ENCODE peak calls at places on chromosomes 16 and 17, in ten cellular contexts. One of them, this sample, is unnamed.
A peak's percentile ranks its signal among the peaks of the same experiment; 100 is the strongest.

GRCh38 chr16:54282202-54282922 is 4.2 kb downstream of the IRX3 start:
- DNase-seq in GM12892: no peak
- DNase-seq in fibroblast of pulmonary artery: peak; percentile 37
- DNase-seq in COLO829: no peak
- DNase-seq in cardiac muscle cell: peak; percentile 62
- DNase-seq in B cell: no peak
- DNase-seq in fibroblast of mammary gland: peak; percentile 29
- DNase-seq in nucleus accumbens: peak; percentile 24
- DNase-seq in T-cell: no peak
- DNase-seq in tibial artery: no peak
- DNase-seq in this sample: peak; percentile 48

GRCh38 chr17:49570540-49571242 is 5.0 kb upstream of the NXPH3 start:
- DNase-seq in COLO829: no peak
- DNase-seq in T-cell: no peak
- DNase-seq in nucleus accumbens: no peak
- DNase-seq in tibial artery: no peak
- DNase-seq in B cell: no peak
- DNase-seq in fibroblast of pulmonary artery: no peak
- DNase-seq in cardiac muscle cell: no peak
- DNase-seq in GM12892: no peak
- DNase-seq in fibroblast of mammary gland: no peak
- DNase-seq in this sample: no peak

GRCh38 chr17:77905766-77906165 is 52.7 kb upstream of the TNRC6C start:
- DNase-seq in COLO829: no peak
- DNase-seq in nucleus accumbens: no peak
- DNase-seq in fibroblast of pulmonary artery: no peak
- DNase-seq in cardiac muscle cell: no peak
- DNase-seq in B cell: no peak
- DNase-seq in GM12892: no peak
- DNase-seq in T-cell: no peak
- DNase-seq in tibial artery: no peak
- DNase-seq in fibroblast of mammary gland: no peak
- DNase-seq in this sample: no peak

GRCh38 chr17:61815863-61816523 is 47.3 kb downstream of the BRIP1 start:
- DNase-seq in COLO829: no peak
- DNase-seq in fibroblast of pulmonary artery: no peak
- DNase-seq in GM12892: no peak
- DNase-seq in fibroblast of mammary gland: no peak
- DNase-seq in T-cell: no peak
- DNase-seq in nucleus accumbens: no peak
- DNase-seq in B cell: no peak
- DNase-seq in tibial artery: no peak
- DNase-seq in cardiac muscle cell: no peak
- DNase-seq in this sample: no peak

GRCh38 chr17:36935681-36936454 is 1.4 kb upstream of the LHX1 start:
- DNase-seq in T-cell: no peak
- DNase-seq in cardiac muscle cell: no peak
- DNase-seq in nucleus accumbens: no peak
- DNase-seq in fibroblast of mammary gland: no peak
- DNase-seq in tibial artery: no peak
- DNase-seq in GM12892: no peak
- DNase-seq in COLO829: no peak
- DNase-seq in B cell: no peak
- DNase-seq in fibroblast of pulmonary artery: no peak
- DNase-seq in this sample: no peak

GRCh38 chr17:66834919-66835454 is at the start of gene CACNG5:
- DNase-seq in cardiac muscle cell: no peak
- DNase-seq in fibroblast of pulmonary artery: no peak
- DNase-seq in nucleus accumbens: no peak
- DNase-seq in COLO829: no peak
- DNase-seq in T-cell: no peak
- DNase-seq in GM12892: no peak
- DNase-seq in B cell: no peak
- DNase-seq in fibroblast of mammary gland: no peak
- DNase-seq in tibial artery: no peak
- DNase-seq in this sample: peak; percentile 17

GRCh38 chr17:41814195-41814594 is 1.4 kb downstream of the FKBP10 start:
- DNase-seq in tibial artery: no peak
- DNase-seq in B cell: no peak
- DNase-seq in nucleus accumbens: no peak
- DNase-seq in fibroblast of pulmonary artery: peak; percentile 41
- DNase-seq in fibroblast of mammary gland: peak; percentile 55
- DNase-seq in COLO829: no peak
- DNase-seq in GM12892: no peak
- DNase-seq in cardiac muscle cell: peak; percentile 59
- DNase-seq in T-cell: no peak
- DNase-seq in this sample: no peak

GRCh38 chr17:69608808-69609494 is 194.5 kb downstream of the MAP2K6 start:
- DNase-seq in COLO829: no peak
- DNase-seq in GM12892: no peak
- DNase-seq in B cell: no peak
- DNase-seq in T-cell: no peak
- DNase-seq in fibroblast of pulmonary artery: peak; percentile 82
- DNase-seq in tibial artery: peak; percentile 21
- DNase-seq in nucleus accumbens: no peak
- DNase-seq in fibroblast of mammary gland: peak; percentile 92
- DNase-seq in cardiac muscle cell: peak; percentile 71
- DNase-seq in this sample: peak; percentile 44

GRCh38 chr16:67431077-67431804 is at the start of gene HSD11B2:
- DNase-seq in fibroblast of mammary gland: no peak
- DNase-seq in T-cell: no peak
- DNase-seq in tibial artery: no peak
- DNase-seq in COLO829: no peak
- DNase-seq in fibroblast of pulmonary artery: peak; percentile 42
- DNase-seq in nucleus accumbens: peak; percentile 31
- DNase-seq in GM12892: no peak
- DNase-seq in cardiac muscle cell: peak; percentile 52
- DNase-seq in B cell: no peak
- DNase-seq in this sample: peak; percentile 72

GRCh38 chr17:78397681-78398101 is 19.2 kb downstream of the PGS1 start:
- DNase-seq in cardiac muscle cell: peak; percentile 49
- DNase-seq in fibroblast of pulmonary artery: peak; percentile 46
- DNase-seq in fibroblast of mammary gland: peak; percentile 38
- DNase-seq in tibial artery: no peak
- DNase-seq in COLO829: no peak
- DNase-seq in GM12892: no peak
- DNase-seq in T-cell: no peak
- DNase-seq in B cell: no peak
- DNase-seq in nucleus accumbens: no peak
- DNase-seq in this sample: no peak

GRCh38 chr16:33877-34707 is 19.3 kb downstream of the POLR3K start:
- DNase-seq in cardiac muscle cell: no peak
- DNase-seq in fibroblast of pulmonary artery: no peak
- DNase-seq in tibial artery: no peak
- DNase-seq in T-cell: no peak
- DNase-seq in nucleus accumbens: no peak
- DNase-seq in GM12892: no peak
- DNase-seq in fibroblast of mammary gland: no peak
- DNase-seq in COLO829: no peak
- DNase-seq in B cell: no peak
- DNase-seq in this sample: no peak

GRCh38 chr16:21989141-21989540 is 11.8 kb downstream of the PDZD9 start:
- DNase-seq in GM12892: no peak
- DNase-seq in COLO829: no peak
- DNase-seq in nucleus accumbens: no peak
- DNase-seq in tibial artery: no peak
- DNase-seq in T-cell: no peak
- DNase-seq in fibroblast of mammary gland: peak; percentile 47
- DNase-seq in fibroblast of pulmonary artery: no peak
- DNase-seq in B cell: no peak
- DNase-seq in cardiac muscle cell: no peak
- DNase-seq in this sample: no peak

GRCh38 chr17:1008008-1008761 is 11.3 kb downstream of the TIMM22 start:
- DNase-seq in fibroblast of mammary gland: peak; percentile 50
- DNase-seq in cardiac muscle cell: no peak
- DNase-seq in tibial artery: peak; percentile 83
- DNase-seq in B cell: no peak
- DNase-seq in T-cell: no peak
- DNase-seq in COLO829: no peak
- DNase-seq in GM12892: no peak
- DNase-seq in nucleus accumbens: no peak
- DNase-seq in fibroblast of pulmonary artery: no peak
- DNase-seq in this sample: no peak

GRCh38 chr17:70869402-70870085 is 700.2 kb downstream of the KCNJ2 start:
- DNase-seq in GM12892: no peak
- DNase-seq in B cell: no peak
- DNase-seq in nucleus accumbens: no peak
- DNase-seq in fibroblast of mammary gland: no peak
- DNase-seq in tibial artery: no peak
- DNase-seq in cardiac muscle cell: no peak
- DNase-seq in fibroblast of pulmonary artery: no peak
- DNase-seq in COLO829: no peak
- DNase-seq in T-cell: no peak
- DNase-seq in this sample: no peak

GRCh38 chr17:49525831-49526741 is 31.0 kb downstream of the NGFR start:
- DNase-seq in fibroblast of mammary gland: no peak
- DNase-seq in tibial artery: peak; percentile 38
- DNase-seq in fibroblast of pulmonary artery: no peak
- DNase-seq in T-cell: no peak
- DNase-seq in nucleus accumbens: no peak
- DNase-seq in B cell: no peak
- DNase-seq in cardiac muscle cell: no peak
- DNase-seq in GM12892: no peak
- DNase-seq in COLO829: no peak
- DNase-seq in this sample: no peak

GRCh38 chr17:39104657-39105056 is 46.8 kb downstream of the PLXDC1 start:
- DNase-seq in tibial artery: no peak
- DNase-seq in cardiac muscle cell: peak; percentile 22
- DNase-seq in COLO829: peak; percentile 48
- DNase-seq in fibroblast of pulmonary artery: no peak
- DNase-seq in nucleus accumbens: no peak
- DNase-seq in fibroblast of mammary gland: no peak
- DNase-seq in B cell: no peak
- DNase-seq in GM12892: no peak
- DNase-seq in T-cell: no peak
- DNase-seq in this sample: no peak

GRCh38 chr17:944266-944665 is 35.3 kb downstream of the NXN start:
- DNase-seq in GM12892: no peak
- DNase-seq in cardiac muscle cell: no peak
- DNase-seq in tibial artery: no peak
- DNase-seq in T-cell: no peak
- DNase-seq in COLO829: no peak
- DNase-seq in B cell: no peak
- DNase-seq in fibroblast of mammary gland: no peak
- DNase-seq in nucleus accumbens: no peak
- DNase-seq in fibroblast of pulmonary artery: no peak
- DNase-seq in this sample: no peak

GRCh38 chr17:41917957-41918391 is 777 bp downstream of the ACLY start:
- DNase-seq in fibroblast of pulmonary artery: peak; percentile 39
- DNase-seq in GM12892: no peak
- DNase-seq in T-cell: peak; percentile 8
- DNase-seq in cardiac muscle cell: peak; percentile 47
- DNase-seq in fibroblast of mammary gland: peak; percentile 41
- DNase-seq in COLO829: no peak
- DNase-seq in nucleus accumbens: peak; percentile 12
- DNase-seq in tibial artery: peak; percentile 32
- DNase-seq in B cell: no peak
- DNase-seq in this sample: peak; percentile 30

GRCh38 chr16:72008424-72009216 is at the start of gene DHODH:
- DNase-seq in tibial artery: peak; percentile 97
- DNase-seq in T-cell: peak; percentile 98
- DNase-seq in fibroblast of mammary gland: peak; percentile 95
- DNase-seq in nucleus accumbens: peak; percentile 97
- DNase-seq in COLO829: peak; percentile 96
- DNase-seq in cardiac muscle cell: peak; percentile 99
- DNase-seq in GM12892: peak; percentile 99
- DNase-seq in B cell: peak; percentile 99
- DNase-seq in fibroblast of pulmonary artery: peak; percentile 97
- DNase-seq in this sample: peak; percentile 99

GRCh38 chr16:70674221-70675014 is 11.4 kb downstream of the MTSS2 start:
- DNase-seq in GM12892: no peak
- DNase-seq in B cell: no peak
- DNase-seq in fibroblast of pulmonary artery: no peak
- DNase-seq in tibial artery: no peak
- DNase-seq in nucleus accumbens: no peak
- DNase-seq in fibroblast of mammary gland: no peak
- DNase-seq in T-cell: no peak
- DNase-seq in cardiac muscle cell: no peak
- DNase-seq in COLO829: no peak
- DNase-seq in this sample: no peak

This sample was measured in RWPE1.